ENCODE peak calls at places on chromosomes 11 and 22, in ten cellular contexts. H is epithelial cell of esophagus; Y is dorsolateral prefrontal cortex; X is SJSA1; G is breast epithelium; M is left ventricle myocardium superior; P is Caki2; D is stimulated activated CD4-positive, alpha-beta T cell treated with anti-CD3 and anti-CD28 coated beads, TNF-alpha, amount 100 ng/mL, for 4 hours; I is aorta; S is T-helper 2 cell. U is an unnamed sample.

GRCh38 chr11:69453151-69453550 is 28.3 kb upstream of the LINC01488 start:
- DNase-seq in H (no peak), Y (no peak), X (no peak), G (no peak), M (peak; percentile 19), P (no peak), D (no peak), I (peak; percentile 38), S (no peak), U (no peak)

GRCh38 chr22:49724030-49724892 is 103.4 kb downstream of the BRD1 start:
- DNase-seq in H (no peak), Y (no peak), X (peak; percentile 35), G (peak; percentile 44), M (peak; percentile 44), P (no peak), D (peak; percentile 21), I (no peak), S (peak; percentile 24), U (no peak)

GRCh38 chr22:23179381-23180294 is 671 bp upstream of the BCR start:
- DNase-seq in H (peak; percentile 39), Y (no peak), X (no peak), G (no peak), M (peak; percentile 57), P (peak; percentile 23), D (no peak), I (peak; percentile 63), S (no peak), U (no peak)

GRCh38 chr11:87005569-87005921 is 32.2 kb upstream of the TMEM135 start:
- DNase-seq in H (peak; percentile 40), Y (no peak), X (no peak), G (no peak), M (no peak), P (no peak), D (no peak), I (no peak), S (no peak), U (no peak)

GRCh38 chr11:44315947-44316387 is 6.0 kb upstream of the ALX4 start:
- DNase-seq in H (no peak), Y (no peak), X (peak; percentile 79), G (no peak), M (peak; percentile 59), P (no peak), D (no peak), I (no peak), S (no peak), U (no peak)

GRCh38 chr11:64500176-64501013 is 90.6 kb upstream of the SLC22A12 start:
- DNase-seq in H (no peak), Y (no peak), X (peak; percentile 51), G (no peak), M (no peak), P (no peak), D (no peak), I (no peak), S (no peak), U (no peak)

GRCh38 chr11:29243616-29244015 is 773.2 kb downstream of the KCNA4 start:
- DNase-seq in H (no peak), Y (no peak), X (no peak), G (no peak), M (no peak), P (no peak), D (no peak), I (no peak), S (no peak), U (no peak)

GRCh38 chr11:35107866-35108265 is 31.1 kb upstream of the CD44 start:
- DNase-seq in H (no peak), Y (no peak), X (no peak), G (no peak), M (no peak), P (no peak), D (no peak), I (no peak), S (no peak), U (peak; percentile 57)

GRCh38 chr11:97516688-97517087 is 1126.9 kb downstream of the JRKL start:
- DNase-seq in H (no peak), Y (no peak), X (no peak), G (no peak), M (no peak), P (no peak), D (no peak), I (no peak), S (no peak), U (no peak)

GRCh38 chr11:2205214-2205770 is 33.7 kb upstream of the TH start:
- DNase-seq in H (no peak), Y (peak; percentile 4), X (peak; percentile 42), G (peak; percentile 25), M (no peak), P (no peak), D (no peak), I (no peak), S (no peak), U (no peak)

GRCh38 chr11:2529636-2530035 is 84.8 kb downstream of the KCNQ1 start:
- DNase-seq in H (no peak), Y (no peak), X (no peak), G (no peak), M (peak; percentile 19), P (no peak), D (no peak), I (peak; percentile 38), S (no peak), U (peak; percentile 30)

GRCh38 chr22:24550028-24550901 is 4.7 kb downstream of the GUCD1 start:
- DNase-seq in H (no peak), Y (no peak), X (no peak), G (no peak), M (no peak), P (peak; percentile 90), D (no peak), I (no peak), S (no peak), U (peak; percentile 87)

U was measured in CD14-positive monocyte.